ENCODE peak calls at places on chromosomes 12 and 14, in four cellular contexts. R is lung, B is cardiac muscle cell, H is endodermal cell. Y is an unnamed sample. For H3K9me3, the result is how much of the 10 kb centered on the place peaks cover.

GRCh38 chr12:76882367-76882766 is 3.5 kb upstream of the CSRP2 start:
- DNase-seq in B (no peak), H (no peak), R (no peak), Y (no peak)

GRCh38 chr14:52355016-52355430 is 40.9 kb downstream of the PTGER2 start:
- DNase-seq in R (no peak), H (no peak), B (no peak), Y (no peak)

GRCh38 chr14:36057452-36058142 is 118.9 kb downstream of the PTCSC3 start:
- DNase-seq in B (no peak), H (no peak), R (no peak), Y (no peak)

GRCh38 chr12:111692575-111693210 is 6.8 kb downstream of the ACAD10 start:
- DNase-seq in B (no peak), R (no peak), H (peak), Y (no peak)

GRCh38 chr12:47856721-47857575 is 37.2 kb upstream of the HDAC7 start:
- DNase-seq in H (peak), R (no peak), B (no peak), Y (no peak)

GRCh38 chr14:61284001-61284400 is 2.9 kb upstream of the TMEM30B start:
- DNase-seq in R (no peak), B (no peak), H (no peak), Y (no peak)

GRCh38 chr12:124379938-124380754 is 85.3 kb downstream of the RFLNA start:
- DNase-seq in H (no peak), B (no peak), R (no peak), Y (peak)

GRCh38 chr14:54493293-54493692 is 4.5 kb upstream of the GMFB start:
- DNase-seq in H (peak), R (no peak), B (no peak), Y (no peak)

GRCh38 chr14:73463411-73463810 is 5.1 kb upstream of the NUMB start:
- DNase-seq in B (no peak), H (peak), R (peak), Y (no peak)

GRCh38 chr12:51821423-51822260 is 26.9 kb downstream of the FIGNL2 start:
- DNase-seq in R (no peak), B (no peak), H (no peak), Y (no peak)

GRCh38 chr14:102590667-102591099 is 1.8 kb upstream of the RCOR1 start:
- DNase-seq in R (peak), B (peak), H (peak), Y (peak)

GRCh38 chr14:64899958-64900357 is 14.3 kb upstream of the CHURC1 start:
- DNase-seq in R (no peak), H (no peak), B (no peak), Y (no peak)

GRCh38 chr14:93703941-93704340 is 84.3 kb downstream of the PRIMA1 start:
- DNase-seq in H (no peak), R (no peak), B (no peak), Y (no peak)

GRCh38 chr14:39396448-39396847 is 35.8 kb downstream of the FBXO33 start:
- DNase-seq in B (no peak), R (no peak), H (no peak), Y (no peak)

GRCh38 chr14:101666264-101666663 is 95.2 kb upstream of the PPP2R5C start:
- DNase-seq in R (no peak), B (no peak), H (no peak), Y (no peak)

GRCh38 chr14:79573486-79573885 is 637.8 kb downstream of the DIO2 start:
- DNase-seq in R (no peak), H (no peak), B (no peak), Y (no peak)

GRCh38 chr14:84001023-84001422 is 1528.9 kb upstream of the FLRT2 start:
- DNase-seq in H (no peak), R (no peak), B (no peak), Y (no peak)

GRCh38 chr14:25215607-25216006 is 165.7 kb upstream of the STXBP6 start:
- DNase-seq in H (no peak), R (no peak), B (no peak), Y (no peak)

GRCh38 chr12:12891646-12892355 is 439 bp downstream of the GPRC5A start:
- DNase-seq in B (no peak), R (no peak), H (no peak), Y (peak)

GRCh38 chr12:115355301-115355700 is 671.3 kb upstream of the TBX3 start:
- DNase-seq in B (no peak), R (no peak), H (no peak), Y (no peak)

GRCh38 chr14:104801284-104802119 is 601 bp downstream of the ZBTB42 start:
- DNase-seq in R (no peak), H (no peak), B (no peak), Y (no peak)

GRCh38 chr12:42143401-42144173 is 1.1 kb downstream of the GXYLT1 start:
- DNase-seq in B (peak), H (peak), R (no peak), Y (no peak)

GRCh38 chr14:24194186-24194872 is 912 bp downstream of the TM9SF1 start:
- DNase-seq in B (no peak), R (no peak), H (no peak), Y (no peak)

GRCh38 chr12:31523306-31523705 is 67.6 kb downstream of the DENND5B start:
- DNase-seq in H (no peak), B (no peak), R (no peak), Y (no peak)

GRCh38 chr12:26696048-26696612 is 136.9 kb downstream of the ITPR2 start:
- DNase-seq in H (no peak), B (no peak), R (no peak), Y (no peak)

GRCh38 chr12:45546545-45546944 is 183.0 kb upstream of the ARID2 start:
- DNase-seq in H (no peak), R (no peak), B (no peak), Y (no peak)

GRCh38 chr14:53925201-53925766 is 31.3 kb downstream of the BMP4 start:
- DNase-seq in R (no peak), H (no peak), B (no peak), Y (no peak)

GRCh38 chr14:93994919-93995682 is 2.0 kb upstream of the CCDC197 start:
- DNase-seq in H (peak), R (peak), B (peak), Y (no peak)

GRCh38 chr14:29569194-29569593 is 358.5 kb downstream of the PRKD1 start:
- DNase-seq in H (no peak), R (no peak), B (no peak), Y (no peak)
- H3K9me3 ChIP-seq in H (under half), R (under half), B (under half), Y (under half)

DNA sequence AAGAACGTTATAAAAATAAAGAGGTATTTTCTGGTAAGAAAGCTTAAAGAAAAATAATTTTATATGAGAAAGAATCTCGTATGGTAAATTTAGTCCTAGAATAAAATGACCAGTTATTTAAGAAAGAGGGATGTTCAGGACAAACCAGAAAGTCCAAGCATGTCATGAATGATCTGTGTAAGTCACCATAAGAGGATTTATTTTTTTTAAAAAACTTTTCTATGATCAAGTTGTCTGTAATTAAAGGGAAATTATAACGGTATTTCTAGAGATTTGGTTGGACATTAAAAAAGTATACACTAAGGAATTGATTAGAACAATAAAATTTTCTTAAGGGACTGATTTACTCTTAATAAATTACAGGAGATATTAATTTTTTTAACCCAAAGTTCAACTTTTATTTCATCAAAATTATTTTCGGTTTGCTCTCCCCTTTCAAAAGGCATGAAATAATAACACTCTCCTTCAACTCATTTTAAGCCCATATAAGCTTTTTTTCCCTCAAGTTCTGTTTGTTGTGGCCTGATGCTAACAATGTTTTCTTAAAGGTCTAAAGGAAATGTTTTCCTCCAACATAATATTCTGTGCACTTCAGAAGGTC is 49.9 kb upstream of the CPSF6 start:
- DNase-seq in H (no peak), R (no peak), B (no peak), Y (no peak)
- H3K9me3 ChIP-seq in H (half or more), R (under half), B (under half), Y (under half)

DNA sequence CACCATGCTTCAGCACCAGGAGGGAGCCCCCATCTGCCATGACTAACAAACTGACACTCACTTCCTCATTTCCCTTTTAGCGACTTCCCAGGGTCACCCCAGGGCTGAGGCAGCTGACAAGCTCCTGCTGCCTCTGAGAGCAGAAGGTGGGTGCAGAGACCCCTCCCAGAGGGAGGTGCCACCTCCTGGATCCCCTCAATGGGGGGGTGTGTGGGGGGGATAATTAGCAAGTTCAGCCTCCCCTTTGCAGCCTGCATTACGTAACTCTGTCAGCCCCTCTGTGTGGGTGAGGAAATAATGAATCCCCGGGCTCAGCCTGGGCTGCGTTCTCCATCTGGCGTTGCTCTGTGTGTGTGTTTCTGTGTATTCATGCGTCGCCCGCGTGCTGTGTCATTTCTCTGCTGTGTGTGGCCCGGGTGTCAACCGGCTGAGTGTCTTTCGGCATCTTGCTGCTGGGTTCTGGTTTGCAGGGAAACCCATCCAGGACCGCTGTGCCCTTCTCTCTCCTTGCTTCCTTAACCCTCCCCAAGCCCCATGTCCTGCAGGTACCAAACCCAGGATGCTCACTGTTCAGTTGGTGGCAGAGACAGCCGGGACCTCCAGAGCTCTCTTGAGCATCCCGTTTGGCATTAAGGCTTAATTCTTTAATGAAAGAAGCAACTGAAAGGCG is 28.0 kb downstream of the NOS1 start:
- DNase-seq in H (no peak), B (no peak), R (no peak), Y (no peak)
- H3K9me3 ChIP-seq in H (under half), B (under half), R (under half), Y (under half)

GRCh38 chr12:14473707-14474287 is 93.9 kb downstream of the PLBD1 start:
- DNase-seq in R (no peak), B (no peak), H (no peak), Y (no peak)
- H3K9me3 ChIP-seq in R (under half), B (under half), H (half or more), Y (under half)

Y was measured in ovary.